ENCODE peak calls at places on chromosome 10, in five cellular contexts. O, C, Y, B and M are unnamed samples.

GRCh38 chr10:19168584-19168983 is 120.0 kb downstream of the MALRD1 start:
- DNase-seq in C (no peak), Y (no peak), O (no peak), B (no peak), M (no peak)

GRCh38 chr10:17025444-17026295 is 103.9 kb downstream of the CUBN start:
- DNase-seq in C (peak), B (no peak), Y (no peak), O (peak), M (no peak)

GRCh38 chr10:58615237-58615935 is 102.7 kb downstream of the BICC1 start:
- DNase-seq in Y (no peak), O (no peak), C (no peak), B (no peak), M (no peak)

GRCh38 chr10:132321726-132322125 is 10.3 kb upstream of the LRRC27 start:
- DNase-seq in C (no peak), Y (no peak), O (no peak), B (no peak), M (no peak)

GRCh38 chr10:110684800-110685446 is 40.8 kb downstream of the RBM20 start:
- DNase-seq in O (no peak), Y (no peak), C (peak), B (peak), M (no peak)

GRCh38 chr10:93219347-93219746 is 145.7 kb downstream of the CYP26A1 start:
- DNase-seq in Y (no peak), B (no peak), O (no peak), C (peak), M (no peak)

GRCh38 chr10:32226624-32227023 is 120.3 kb downstream of the EPC1 start:
- DNase-seq in Y (no peak), B (no peak), C (no peak), O (no peak), M (no peak)

GRCh38 chr10:111532139-111532538 is 455.3 kb downstream of the ADRA2A start:
- DNase-seq in O (no peak), C (no peak), B (no peak), Y (no peak), M (no peak)

GRCh38 chr10:98316661-98317060 is 48.7 kb upstream of the LOXL4 start:
- DNase-seq in C (peak), Y (no peak), O (no peak), B (no peak), M (no peak)

GRCh38 chr10:6135039-6135438 is 46.2 kb downstream of the RBM17 start:
- DNase-seq in O (no peak), C (no peak), Y (no peak), B (no peak), M (no peak)

GRCh38 chr10:119663866-119664698 is 12.9 kb downstream of the BAG3 start:
- DNase-seq in B (no peak), O (peak), C (no peak), Y (no peak), M (no peak)

GRCh38 chr10:34305189-34305588 is 509.9 kb downstream of the PARD3 start:
- DNase-seq in C (no peak), Y (no peak), B (no peak), O (peak), M (no peak)

GRCh38 chr10:37803269-37803668 is 54.1 kb downstream of the ZNF248 start:
- DNase-seq in Y (no peak), B (no peak), C (no peak), O (no peak), M (no peak)

GRCh38 chr10:124656113-124656490 is 88.1 kb downstream of the FAM53B start:
- DNase-seq in Y (no peak), C (no peak), B (no peak), O (no peak), M (no peak)

GRCh38 chr10:73956476-73957338 is 41.2 kb upstream of the VCL start:
- DNase-seq in Y (no peak), O (no peak), B (no peak), C (peak), M (no peak)

GRCh38 chr10:29119374-29119773 is 169.5 kb upstream of the LYZL1 start:
- DNase-seq in B (no peak), C (no peak), Y (peak), O (peak), M (no peak)

GRCh38 chr10:33609546-33609945 is 275.1 kb upstream of the NRP1 start:
- DNase-seq in B (no peak), C (no peak), Y (no peak), O (no peak), M (no peak)

GRCh38 chr10:128539784-128540759 is 413.8 kb upstream of the MKI67 start:
- DNase-seq in Y (peak), B (peak), C (no peak), O (no peak), M (no peak)

GRCh38 chr10:128854965-128855364 is 612.1 kb upstream of the MGMT start:
- DNase-seq in C (no peak), Y (peak), B (peak), O (peak), M (peak)

GRCh38 chr10:89351402-89352038 is 23.7 kb downstream of the IFIT3 start:
- DNase-seq in C (no peak), O (no peak), B (no peak), Y (no peak), M (no peak)

GRCh38 chr10:73828166-73828565 is 16.8 kb upstream of the NDST2 start:
- DNase-seq in C (no peak), O (no peak), B (no peak), Y (no peak), M (no peak)

GRCh38 chr10:44405038-44405437 is 20.1 kb upstream of the CXCL12 start:
- DNase-seq in B (no peak), C (no peak), O (no peak), Y (no peak), M (no peak)

GRCh38 chr10:17851611-17852010 is 42.5 kb downstream of the MRC1 start:
- DNase-seq in O (peak), Y (peak), C (no peak), B (peak), M (peak)

GRCh38 chr10:82883588-82883987 is 1008.6 kb downstream of the NRG3 start:
- DNase-seq in Y (no peak), C (no peak), O (no peak), B (no peak), M (no peak)

GRCh38 chr10:119541459-119542356 is 811 bp downstream of the RGS10 start:
- DNase-seq in Y (peak), O (peak), B (peak), C (no peak), M (no peak)

GRCh38 chr10:122054046-122055025 is 65.4 kb downstream of the TACC2 start:
- DNase-seq in O (peak), B (peak), Y (peak), C (peak), M (no peak)

GRCh38 chr10:116766241-116767198 is 24.2 kb upstream of the HSPA12A start:
- DNase-seq in Y (no peak), B (no peak), C (no peak), O (no peak), M (no peak)
- TF ChIP-seq CTCF in Y (no peak), B (no peak), C (peak), O (no peak), M (no peak)

GRCh38 chr10:30583778-30584415 is 45.7 kb downstream of the LYZL2 start:
- DNase-seq in O (peak), B (peak), Y (peak), C (peak), M (no peak)
- H3K4me3 ChIP-seq in O (peak), B (peak), Y (peak), C (peak), M (peak)

GRCh38 chr10:22684707-22685106 is 29.7 kb downstream of the PIP4K2A start:
- DNase-seq in O (no peak), Y (no peak), C (no peak), B (no peak), M (no peak)
- H3K27ac ChIP-seq in O (no peak), Y (no peak), C (no peak), B (no peak), M (peak)

GRCh38 chr10:114486938-114487814 is 82.9 kb upstream of the AFAP1L2 start:
- DNase-seq in O (no peak), B (no peak), Y (no peak), C (no peak), M (no peak)
- TF ChIP-seq CTCF in O (no peak), B (no peak), Y (no peak), C (no peak), M (no peak)

DNA sequence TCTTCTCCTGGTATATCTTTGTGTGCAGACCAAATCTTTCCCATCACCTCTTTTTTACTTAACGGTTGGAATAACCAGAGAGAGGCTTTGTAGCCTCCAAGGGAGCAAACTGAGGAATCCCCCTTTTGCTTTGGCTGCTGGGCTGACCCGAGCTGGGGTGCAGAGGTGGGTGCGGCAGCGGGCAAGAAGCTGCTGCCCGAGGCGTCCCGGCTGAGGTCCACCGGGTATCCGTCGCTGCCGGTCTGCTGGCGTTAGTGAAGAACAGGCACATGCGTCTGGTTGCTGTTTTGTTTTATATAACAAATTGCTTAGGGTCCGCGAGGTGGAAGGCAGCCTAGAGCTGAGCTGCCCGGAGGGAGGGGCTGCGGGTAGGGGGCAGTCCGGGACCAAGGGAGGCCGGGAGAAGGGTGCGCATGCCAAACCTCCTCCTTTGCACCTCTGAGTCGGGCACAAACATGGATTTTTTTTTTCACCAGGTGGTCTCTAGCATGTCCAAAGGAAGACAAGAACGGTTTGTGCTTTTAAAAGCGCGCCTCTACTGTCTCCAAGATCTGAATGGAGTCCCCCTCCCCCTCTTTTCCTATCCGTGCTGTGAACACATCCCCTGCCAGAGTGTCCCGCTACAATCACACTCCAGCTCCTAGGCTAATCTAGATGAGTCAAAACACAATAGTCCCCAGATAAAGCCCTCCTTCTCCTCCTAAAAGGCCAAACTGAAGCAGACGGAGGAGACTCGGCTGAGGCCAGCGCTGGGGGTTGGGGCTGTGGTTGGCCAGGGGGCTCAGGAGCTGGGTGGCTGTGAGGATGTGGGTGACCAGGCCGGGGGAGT is 6.8 kb upstream of the GATA3 start:
- DNase-seq in O (no peak), B (no peak), C (no peak), Y (no peak), M (no peak)
- H3K4me3 ChIP-seq in O (no peak), B (no peak), C (no peak), Y (no peak), M (no peak)

GRCh38 chr10:61939575-61940301 is 38.2 kb downstream of the ARID5B start:
- DNase-seq in O (no peak), B (no peak), C (peak), Y (no peak), M (no peak)
- H3K27ac ChIP-seq in O (peak), B (peak), C (peak), Y (peak), M (no peak)